ENCODE peak calls at places on chromosomes 16 and 17, in six cellular contexts. F, J, K, P, G and A are unnamed samples.

GRCh38 chr17:64938925-64939474 is 19.7 kb upstream of the LRRC37A3 start:
- DNase-seq in F (peak), J (peak), K (peak), P (peak), G (peak), A (peak)

GRCh38 chr16:86768999-86769398 is 190.7 kb downstream of the FOXL1 start:
- DNase-seq in F (no peak), J (peak), K (no peak), P (peak), G (no peak), A (no peak)

GRCh38 chr16:77212736-77213541 is 13.7 kb downstream of the SYCE1L start:
- DNase-seq in F (peak), J (peak), K (no peak), P (no peak), G (peak), A (no peak)

GRCh38 chr17:51516924-51517323 is 256.6 kb downstream of the UTP18 start:
- DNase-seq in F (no peak), J (no peak), K (no peak), P (no peak), G (no peak), A (no peak)

GRCh38 chr17:64328875-64329405 is 61.7 kb downstream of the PECAM1 start:
- DNase-seq in F (no peak), J (no peak), K (no peak), P (no peak), G (no peak), A (no peak)

GRCh38 chr17:1511290-1511689 is 5.1 kb downstream of the INPP5K start:
- DNase-seq in F (no peak), J (no peak), K (no peak), P (no peak), G (peak), A (no peak)

GRCh38 chr17:41167561-41167960 is 460 bp downstream of the KRTAP4-3 start:
- DNase-seq in F (no peak), J (no peak), K (no peak), P (no peak), G (no peak), A (no peak)

GRCh38 chr17:57652811-57653210 is 92.3 kb downstream of the CCDC182 start:
- DNase-seq in F (no peak), J (no peak), K (no peak), P (no peak), G (no peak), A (no peak)

GRCh38 chr17:59845595-59846390 is 47.0 kb downstream of the TUBD1 start:
- DNase-seq in F (peak), J (peak), K (no peak), P (peak), G (no peak), A (peak)

GRCh38 chr16:87323727-87324410 is 6.7 kb upstream of the C16orf95 start:
- DNase-seq in F (no peak), J (no peak), K (no peak), P (no peak), G (no peak), A (no peak)

GRCh38 chr17:73349138-73349537 is 37.3 kb upstream of the CDC42EP4 start:
- DNase-seq in F (no peak), J (no peak), K (peak), P (no peak), G (no peak), A (no peak)

GRCh38 chr17:70313450-70313849 is 144.1 kb downstream of the KCNJ2 start:
- DNase-seq in F (no peak), J (peak), K (no peak), P (no peak), G (peak), A (no peak)

GRCh38 chr17:63555475-63556156 is 5.3 kb downstream of the DCAF7 start:
- DNase-seq in F (no peak), J (no peak), K (no peak), P (no peak), G (no peak), A (peak)

GRCh38 chr17:35011671-35012216 is 31.4 kb downstream of the LIG3 start:
- DNase-seq in F (no peak), J (no peak), K (no peak), P (no peak), G (no peak), A (no peak)

GRCh38 chr17:71302721-71303549 is 817.9 kb upstream of the SOX9 start:
- DNase-seq in F (no peak), J (peak), K (no peak), P (no peak), G (no peak), A (no peak)

GRCh38 chr16:85872666-85873561 is 26.0 kb upstream of the IRF8 start:
- DNase-seq in F (no peak), J (no peak), K (no peak), P (no peak), G (no peak), A (no peak)

GRCh38 chr17:64259922-64260321 is 3.1 kb downstream of the TEX2 start:
- DNase-seq in F (no peak), J (peak), K (no peak), P (no peak), G (peak), A (no peak)

GRCh38 chr17:74957935-74958549 is 14.5 kb downstream of the HID1 start:
- DNase-seq in F (peak), J (peak), K (peak), P (peak), G (peak), A (peak)

GRCh38 chr17:2975469-2975958 is 87.9 kb downstream of the OR1D5 start:
- DNase-seq in F (no peak), J (peak), K (no peak), P (no peak), G (no peak), A (peak)

GRCh38 chr16:8686031-8686621 is 11.7 kb downstream of the ABAT start:
- DNase-seq in F (no peak), J (no peak), K (peak), P (no peak), G (no peak), A (no peak)

GRCh38 chr17:48261297-48261880 is 153.8 kb downstream of the SNX11 start:
- DNase-seq in F (no peak), J (peak), K (no peak), P (peak), G (no peak), A (peak)

GRCh38 chr17:37742114-37742761 is 2.6 kb downstream of the HNF1B start:
- DNase-seq in F (no peak), J (peak), K (no peak), P (no peak), G (peak), A (no peak)

GRCh38 chr16:85503642-85504224 is 109.4 kb upstream of the GSE1 start:
- DNase-seq in F (no peak), J (no peak), K (no peak), P (no peak), G (no peak), A (no peak)

GRCh38 chr17:52244689-52245088 is 86.2 kb upstream of the CA10 start:
- DNase-seq in F (no peak), J (no peak), K (no peak), P (no peak), G (no peak), A (no peak)

GRCh38 chr16:4682616-4683254 is 10.6 kb upstream of the NUDT16L1 start:
- DNase-seq in F (peak), J (no peak), K (peak), P (peak), G (no peak), A (no peak)

GRCh38 chr17:21042434-21043295 is at the start of gene USP22:
- DNase-seq in F (peak), J (no peak), K (no peak), P (no peak), G (peak), A (no peak)

GRCh38 chr17:2797632-2798031 is 1.4 kb downstream of the RAP1GAP2 start:
- DNase-seq in F (no peak), J (no peak), K (no peak), P (no peak), G (no peak), A (no peak)

GRCh38 chr16:86569843-86570447 is 3.3 kb downstream of the FOXC2 start:
- DNase-seq in F (no peak), J (no peak), K (no peak), P (no peak), G (no peak), A (no peak)